ENCODE peak calls at places on chromosomes 7 and 10, in five cellular contexts. One of them, this sample, is unnamed.

GRCh38 chr7:132575987-132576722 is at the start of gene PLXNA4:
- DNase-seq in A549: no peak
- DNase-seq in stomach: no peak
- DNase-seq in thyroid gland: peak; percentile 20
- DNase-seq in IMR-90: no peak
- DNase-seq in this sample: no peak

GRCh38 chr7:105904064-105904463 is 27.7 kb upstream of the ATXN7L1 start:
- DNase-seq in stomach: no peak
- DNase-seq in A549: no peak
- DNase-seq in thyroid gland: no peak
- DNase-seq in IMR-90: no peak
- DNase-seq in this sample: no peak

GRCh38 chr7:30659312-30659711 is 22.9 kb downstream of the CRHR2 start:
- DNase-seq in A549: no peak
- DNase-seq in thyroid gland: no peak
- DNase-seq in IMR-90: peak; percentile 8
- DNase-seq in stomach: no peak
- DNase-seq in this sample: peak; percentile 42

GRCh38 chr7:1432411-1433082 is 26.7 kb downstream of the MICALL2 start:
- DNase-seq in stomach: peak; percentile 82
- DNase-seq in A549: peak; percentile 66
- DNase-seq in thyroid gland: peak; percentile 72
- DNase-seq in IMR-90: peak; percentile 27
- DNase-seq in this sample: peak; percentile 86

GRCh38 chr10:110206988-110207804 is at the start of gene MXI1:
- DNase-seq in A549: peak; percentile 80
- DNase-seq in IMR-90: peak; percentile 82
- DNase-seq in stomach: peak; percentile 84
- DNase-seq in thyroid gland: peak; percentile 72
- DNase-seq in this sample: peak; percentile 81

GRCh38 chr7:51472017-51472296 is 155.3 kb upstream of the COBL start:
- DNase-seq in stomach: no peak
- DNase-seq in thyroid gland: peak; percentile 25
- DNase-seq in A549: no peak
- DNase-seq in IMR-90: no peak
- DNase-seq in this sample: no peak

GRCh38 chr7:123747620-123748141 is 1.1 kb downstream of the WASL start:
- DNase-seq in stomach: peak; percentile 62
- DNase-seq in IMR-90: peak; percentile 88
- DNase-seq in thyroid gland: peak; percentile 71
- DNase-seq in A549: peak; percentile 58
- DNase-seq in this sample: peak; percentile 70

GRCh38 chr10:103724771-103725170 is 130.6 kb downstream of the SH3PXD2A start:
- DNase-seq in IMR-90: no peak
- DNase-seq in A549: no peak
- DNase-seq in stomach: no peak
- DNase-seq in thyroid gland: no peak
- DNase-seq in this sample: no peak

GRCh38 chr10:35813219-35813618 is 171.1 kb upstream of the FZD8 start:
- DNase-seq in A549: no peak
- DNase-seq in IMR-90: no peak
- DNase-seq in thyroid gland: no peak
- DNase-seq in stomach: no peak
- DNase-seq in this sample: no peak

GRCh38 chr10:60778978-60779668 is 845 bp downstream of the CDK1 start:
- DNase-seq in thyroid gland: no peak
- DNase-seq in stomach: no peak
- DNase-seq in A549: no peak
- DNase-seq in IMR-90: no peak
- DNase-seq in this sample: no peak

GRCh38 chr10:79937256-79937635 is 11.7 kb downstream of the SFTPD start:
- DNase-seq in IMR-90: no peak
- DNase-seq in thyroid gland: no peak
- DNase-seq in A549: no peak
- DNase-seq in stomach: no peak
- DNase-seq in this sample: no peak

GRCh38 chr10:120460776-120461175 is 3.7 kb downstream of the PLPP4 start:
- DNase-seq in stomach: no peak
- DNase-seq in A549: no peak
- DNase-seq in thyroid gland: no peak
- DNase-seq in IMR-90: peak; percentile 54
- DNase-seq in this sample: no peak

GRCh38 chr10:27745719-27746363 is at the start of gene MKX:
- DNase-seq in A549: no peak
- DNase-seq in IMR-90: peak; percentile 44
- DNase-seq in stomach: peak; percentile 44
- DNase-seq in thyroid gland: peak; percentile 51
- DNase-seq in this sample: peak; percentile 78

GRCh38 chr10:60948871-60949270 is 4.9 kb upstream of the RHOBTB1 start:
- DNase-seq in A549: no peak
- DNase-seq in thyroid gland: no peak
- DNase-seq in stomach: no peak
- DNase-seq in IMR-90: peak; percentile 8
- DNase-seq in this sample: no peak

GRCh38 chr10:16381083-16381482 is 55.7 kb upstream of the PTER start:
- DNase-seq in stomach: no peak
- DNase-seq in IMR-90: no peak
- DNase-seq in thyroid gland: no peak
- DNase-seq in A549: peak; percentile 91
- DNase-seq in this sample: no peak

GRCh38 chr7:27108390-27109127 is 6.1 kb upstream of the HOXA2 start:
- DNase-seq in thyroid gland: no peak
- DNase-seq in IMR-90: peak; percentile 88
- DNase-seq in stomach: no peak
- DNase-seq in A549: no peak
- DNase-seq in this sample: no peak

GRCh38 chr7:105316578-105317375 is 71.9 kb downstream of the SRPK2 start:
- DNase-seq in IMR-90: no peak
- DNase-seq in A549: no peak
- DNase-seq in stomach: no peak
- DNase-seq in thyroid gland: no peak
- DNase-seq in this sample: no peak

GRCh38 chr7:99193527-99194214 is 14.2 kb downstream of the KPNA7 start:
- DNase-seq in thyroid gland: no peak
- DNase-seq in stomach: no peak
- DNase-seq in A549: no peak
- DNase-seq in IMR-90: peak; percentile 64
- DNase-seq in this sample: no peak

GRCh38 chr7:4931932-4932331 is 27.1 kb downstream of the MMD2 start:
- DNase-seq in IMR-90: no peak
- DNase-seq in A549: no peak
- DNase-seq in stomach: peak; percentile 49
- DNase-seq in thyroid gland: no peak
- DNase-seq in this sample: no peak

GRCh38 chr10:114541081-114541833 is 116.8 kb downstream of the ABLIM1 start:
- DNase-seq in A549: no peak
- DNase-seq in IMR-90: peak; percentile 91
- DNase-seq in thyroid gland: no peak
- DNase-seq in stomach: peak; percentile 63
- DNase-seq in this sample: no peak
- H3K27ac ChIP-seq in A549: no peak overlapping the region
- H3K27ac ChIP-seq in IMR-90: no peak overlapping the region
- H3K27ac ChIP-seq in thyroid gland: peak overlapping the region; percentile 10
- H3K27ac ChIP-seq in stomach: peak overlapping the region; percentile 73
- H3K27ac ChIP-seq in this sample: peak overlapping the region; percentile 34

GRCh38 chr7:75944507-75944906 is 29.6 kb downstream of the POR start:
- DNase-seq in thyroid gland: no peak
- DNase-seq in A549: no peak
- DNase-seq in IMR-90: no peak
- DNase-seq in stomach: no peak
- DNase-seq in this sample: no peak

GRCh38 chr7:75948179-75948578 is 33.2 kb downstream of the POR start:
- DNase-seq in thyroid gland: peak; percentile 39
- DNase-seq in A549: no peak
- DNase-seq in stomach: no peak
- DNase-seq in IMR-90: no peak
- DNase-seq in this sample: no peak

GRCh38 chr7:75945297-75946168 is 30.6 kb downstream of the POR start:
- DNase-seq in IMR-90: peak; percentile 35
- DNase-seq in thyroid gland: peak; percentile 83
- DNase-seq in A549: no peak
- DNase-seq in stomach: peak; percentile 57
- DNase-seq in this sample: no peak

GRCh38 chr7:75946207-75946855 is 31.4 kb downstream of the POR start:
- DNase-seq in A549: no peak
- DNase-seq in thyroid gland: peak; percentile 78
- DNase-seq in IMR-90: no peak
- DNase-seq in stomach: no peak
- DNase-seq in this sample: no peak

DNA sequence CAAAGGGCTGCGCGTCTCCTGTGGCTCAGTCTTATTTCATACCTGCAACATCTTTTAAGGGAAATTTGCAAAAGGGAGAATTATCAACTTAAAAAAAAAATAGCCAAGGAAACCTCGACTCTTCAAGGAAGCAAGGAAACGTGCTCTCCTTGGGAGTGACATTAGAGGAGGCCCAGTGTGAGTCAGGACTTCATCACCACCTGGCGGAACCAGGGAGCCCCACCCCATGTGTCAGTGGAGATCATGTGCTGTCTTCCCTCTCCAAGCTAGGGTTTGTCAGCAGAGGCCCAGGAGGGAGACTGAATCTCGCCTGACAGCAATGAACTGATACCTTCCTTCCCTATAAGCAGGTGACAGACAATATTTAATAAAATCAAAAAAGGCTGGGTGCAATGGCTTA is 28.9 kb downstream of the POR start:
- DNase-seq in IMR-90: peak; percentile 65
- DNase-seq in A549: no peak
- DNase-seq in stomach: peak; percentile 59
- DNase-seq in thyroid gland: no peak
- DNase-seq in this sample: no peak
- H3K27ac ChIP-seq in IMR-90: no peak overlapping the region
- H3K27ac ChIP-seq in A549: peak overlapping the region; percentile 81
- H3K27ac ChIP-seq in stomach: peak overlapping the region; percentile 34
- H3K27ac ChIP-seq in thyroid gland: peak overlapping the region; percentile 91
- H3K27ac ChIP-seq in this sample: no peak overlapping the region

GRCh38 chr10:108629843-108630242 is 1293.5 kb downstream of the XPNPEP1 start:
- DNase-seq in IMR-90: no peak
- DNase-seq in A549: no peak
- DNase-seq in thyroid gland: no peak
- DNase-seq in stomach: no peak
- DNase-seq in this sample: no peak

GRCh38 chr10:108631332-108631731 is 1292.0 kb downstream of the XPNPEP1 start:
- DNase-seq in IMR-90: no peak
- DNase-seq in A549: no peak
- DNase-seq in thyroid gland: no peak
- DNase-seq in stomach: no peak
- DNase-seq in this sample: no peak

DNA sequence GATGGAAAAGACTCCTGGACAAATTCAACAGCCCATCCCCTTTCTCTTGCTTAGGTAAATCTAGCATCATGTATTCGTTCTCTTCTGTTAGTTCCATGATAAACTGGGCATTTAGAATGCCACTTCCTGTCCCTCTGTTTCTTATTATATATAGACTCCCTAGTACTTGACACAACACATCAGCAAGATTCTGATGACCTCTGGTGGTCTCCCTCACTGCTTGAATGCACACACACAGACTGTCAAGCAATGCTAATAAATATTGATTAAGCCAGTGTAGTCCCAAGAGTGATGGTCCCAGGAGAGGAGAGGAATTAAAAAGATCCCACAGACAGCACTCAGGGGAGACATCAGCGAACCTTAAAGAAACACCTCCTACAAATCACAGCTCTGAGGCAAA is 1291.3 kb downstream of the XPNPEP1 start:
- DNase-seq in thyroid gland: no peak
- DNase-seq in IMR-90: no peak
- DNase-seq in A549: no peak
- DNase-seq in stomach: no peak
- DNase-seq in this sample: no peak
- H3K27ac ChIP-seq in thyroid gland: no peak overlapping the region
- H3K27ac ChIP-seq in IMR-90: no peak overlapping the region
- H3K27ac ChIP-seq in A549: no peak overlapping the region
- H3K27ac ChIP-seq in stomach: no peak overlapping the region
- H3K27ac ChIP-seq in this sample: no peak overlapping the region

GRCh38 chr10:77836299-77836820 is 90.2 kb downstream of the DLG5 start:
- DNase-seq in A549: no peak
- DNase-seq in stomach: peak; percentile 57
- DNase-seq in IMR-90: peak; percentile 22
- DNase-seq in thyroid gland: peak; percentile 45
- DNase-seq in this sample: no peak

GRCh38 chr10:77834540-77834939 is 92.0 kb downstream of the DLG5 start:
- DNase-seq in stomach: no peak
- DNase-seq in thyroid gland: no peak
- DNase-seq in A549: no peak
- DNase-seq in IMR-90: no peak
- DNase-seq in this sample: no peak

GRCh38 chr10:77837248-77837924 is 89.2 kb downstream of the DLG5 start:
- DNase-seq in stomach: peak; percentile 31
- DNase-seq in IMR-90: peak; percentile 78
- DNase-seq in A549: no peak
- DNase-seq in thyroid gland: peak; percentile 52
- DNase-seq in this sample: no peak

GRCh38 chr10:77834943-77835668 is 91.4 kb downstream of the DLG5 start:
- DNase-seq in IMR-90: no peak
- DNase-seq in thyroid gland: peak; percentile 79
- DNase-seq in stomach: no peak
- DNase-seq in A549: no peak
- DNase-seq in this sample: no peak

GRCh38 chr10:77835669-77836086 is 90.9 kb downstream of the DLG5 start:
- DNase-seq in A549: no peak
- DNase-seq in thyroid gland: peak; percentile 90
- DNase-seq in stomach: no peak
- DNase-seq in IMR-90: no peak
- DNase-seq in this sample: no peak
- H3K27ac ChIP-seq in A549: no peak overlapping the region
- H3K27ac ChIP-seq in thyroid gland: peak overlapping the region; percentile 90
- H3K27ac ChIP-seq in stomach: no peak overlapping the region
- H3K27ac ChIP-seq in IMR-90: no peak overlapping the region
- H3K27ac ChIP-seq in this sample: peak overlapping the region; percentile 24

GRCh38 chr10:114802177-114802576 is 19.4 kb upstream of the FHIP2A start:
- DNase-seq in IMR-90: no peak
- DNase-seq in thyroid gland: no peak
- DNase-seq in stomach: no peak
- DNase-seq in A549: no peak
- DNase-seq in this sample: no peak
- H3K27ac ChIP-seq in IMR-90: no peak overlapping the region
- H3K27ac ChIP-seq in thyroid gland: no peak overlapping the region
- H3K27ac ChIP-seq in stomach: no peak overlapping the region
- H3K27ac ChIP-seq in A549: no peak overlapping the region
- H3K27ac ChIP-seq in this sample: no peak overlapping the region

DNA sequence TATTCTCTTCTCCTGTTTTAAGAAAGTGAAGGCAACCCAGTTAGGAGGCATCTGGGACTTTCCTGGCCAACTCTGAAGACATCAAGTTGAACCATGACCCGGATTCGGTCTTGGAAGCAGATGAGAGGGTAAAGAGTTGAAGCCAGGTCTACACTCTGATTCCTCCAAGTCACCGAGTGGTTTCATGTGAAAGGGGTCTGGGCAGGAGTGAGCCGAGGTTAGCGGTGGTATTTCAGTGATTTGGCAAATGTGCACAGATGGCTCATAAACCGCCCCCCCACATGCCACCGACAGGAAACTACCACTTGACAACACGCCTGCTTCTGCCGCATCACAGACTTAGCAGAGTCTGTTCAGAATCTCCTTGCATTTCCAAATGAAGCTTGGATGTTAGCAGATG is 11.3 kb upstream of the REPIN1 start:
- DNase-seq in stomach: no peak
- DNase-seq in A549: no peak
- DNase-seq in IMR-90: no peak
- DNase-seq in thyroid gland: peak; percentile 17
- DNase-seq in this sample: peak; percentile 6
- H3K27ac ChIP-seq in stomach: no peak overlapping the region
- H3K27ac ChIP-seq in A549: no peak overlapping the region
- H3K27ac ChIP-seq in IMR-90: no peak overlapping the region
- H3K27ac ChIP-seq in thyroid gland: no peak overlapping the region
- H3K27ac ChIP-seq in this sample: no peak overlapping the region